ENCODE peak calls at places on chromosomes 5 and 9, in ten cellular contexts. T is DMS153; H is psoas muscle; W is A549; J is ureter; S is central memory CD4-positive, alpha-beta T cell; Y is activated CD4-positive, alpha-beta T cell treated with anti-CD3 and anti-CD28 coated beads, Interleukin-2, amount 50 U/mL, for 48 hours; D is T-helper 2 cell; U is fibroblast of pulmonary artery; R is left ventricle myocardium superior. Q is an unnamed sample.
A peak's percentile ranks its signal among the peaks of the same experiment; 100 is the strongest.

GRCh38 chr5:41246376-41246775 is 33.0 kb upstream of the C6 start:
- DNase-seq in T (no peak), H (no peak), W (peak; percentile 29), J (no peak), S (no peak), Y (no peak), D (no peak), U (peak; percentile 87), R (no peak), Q (no peak)

GRCh38 chr5:138752951-138753793 is at the start of gene CTNNA1:
- DNase-seq in T (no peak), H (peak; percentile 83), W (peak; percentile 77), J (peak; percentile 86), S (peak; percentile 25), Y (peak; percentile 64), D (peak; percentile 29), U (peak; percentile 68), R (peak; percentile 87), Q (peak; percentile 81)

GRCh38 chr9:26856413-26857032 is 36.1 kb downstream of the CAAP1 start:
- DNase-seq in T (peak; percentile 59), H (no peak), W (peak; percentile 77), J (no peak), S (no peak), Y (peak; percentile 7), D (no peak), U (peak; percentile 75), R (no peak), Q (no peak)

GRCh38 chr5:91848453-91848852 is 465.3 kb upstream of the ARRDC3 start:
- DNase-seq in T (no peak), H (no peak), W (peak; percentile 79), J (no peak), S (no peak), Y (no peak), D (no peak), U (peak; percentile 69), R (no peak), Q (no peak)

GRCh38 chr5:139805545-139805944 is 9.9 kb downstream of the PSD2 start:
- DNase-seq in T (no peak), H (no peak), W (no peak), J (no peak), S (no peak), Y (no peak), D (no peak), U (no peak), R (no peak), Q (no peak)

GRCh38 chr9:92247296-92247695 is 46.2 kb downstream of the IARS1 start:
- DNase-seq in T (no peak), H (no peak), W (no peak), J (no peak), S (no peak), Y (no peak), D (no peak), U (peak; percentile 66), R (no peak), Q (no peak)

GRCh38 chr5:3077684-3078083 is 326.2 kb upstream of the IRX2 start:
- DNase-seq in T (no peak), H (no peak), W (no peak), J (no peak), S (no peak), Y (no peak), D (no peak), U (no peak), R (no peak), Q (no peak)

GRCh38 chr5:1652873-1653707 is 129.3 kb upstream of the LPCAT1 start:
- DNase-seq in T (no peak), H (no peak), W (no peak), J (no peak), S (no peak), Y (no peak), D (no peak), U (no peak), R (no peak), Q (peak; percentile 54)

GRCh38 chr9:113654605-113655193 is 191.2 kb downstream of the RGS3 start:
- DNase-seq in T (no peak), H (peak; percentile 72), W (no peak), J (peak; percentile 59), S (no peak), Y (no peak), D (no peak), U (peak; percentile 85), R (peak; percentile 80), Q (no peak)

GRCh38 chr5:82777106-82777505 is 300.1 kb downstream of the TMEM167A start:
- DNase-seq in T (no peak), H (no peak), W (no peak), J (no peak), S (no peak), Y (no peak), D (no peak), U (no peak), R (no peak), Q (no peak)

GRCh38 chr5:102959055-102959454 is 160.9 kb downstream of the GIN1 start:
- DNase-seq in T (no peak), H (no peak), W (peak; percentile 59), J (no peak), S (no peak), Y (no peak), D (no peak), U (peak; percentile 92), R (no peak), Q (no peak)

GRCh38 chr9:38172601-38173000 is 103.6 kb upstream of the SHB start:
- DNase-seq in T (no peak), H (no peak), W (no peak), J (no peak), S (no peak), Y (no peak), D (no peak), U (no peak), R (no peak), Q (no peak)

GRCh38 chr9:9996259-9996658 is 616.5 kb downstream of the PTPRD start:
- DNase-seq in T (no peak), H (no peak), W (no peak), J (no peak), S (no peak), Y (no peak), D (no peak), U (no peak), R (no peak), Q (no peak)

GRCh38 chr9:136695435-136695895 is 8.2 kb upstream of the AGPAT2 start:
- DNase-seq in T (peak; percentile 94), H (no peak), W (peak; percentile 52), J (no peak), S (no peak), Y (no peak), D (no peak), U (no peak), R (peak; percentile 75), Q (no peak)

GRCh38 chr9:128629852-128630545 is 26.6 kb downstream of the DYNC2I2 start:
- DNase-seq in T (no peak), H (no peak), W (no peak), J (no peak), S (no peak), Y (no peak), D (no peak), U (no peak), R (no peak), Q (no peak)

GRCh38 chr5:30937070-30937469 is 256.4 kb upstream of the CDH6 start:
- DNase-seq in T (no peak), H (no peak), W (no peak), J (no peak), S (no peak), Y (no peak), D (no peak), U (no peak), R (no peak), Q (no peak)

GRCh38 chr9:90300901-90301688 is 341.5 kb downstream of the DIRAS2 start:
- DNase-seq in T (peak; percentile 62), H (peak; percentile 35), W (peak; percentile 90), J (peak; percentile 53), S (no peak), Y (no peak), D (no peak), U (peak; percentile 83), R (peak; percentile 32), Q (no peak)

GRCh38 chr5:4233671-4234070 is 638.0 kb downstream of the IRX1 start:
- DNase-seq in T (no peak), H (no peak), W (no peak), J (no peak), S (no peak), Y (no peak), D (no peak), U (no peak), R (no peak), Q (no peak)

GRCh38 chr5:59768204-59769040 is 125.1 kb downstream of the PDE4D start:
- DNase-seq in T (peak; percentile 52), H (peak; percentile 33), W (peak; percentile 90), J (peak; percentile 87), S (no peak), Y (peak; percentile 27), D (no peak), U (peak; percentile 89), R (peak; percentile 57), Q (no peak)

GRCh38 chr9:104780796-104781395 is 17.0 kb downstream of the NIPSNAP3B start:
- DNase-seq in T (no peak), H (no peak), W (peak; percentile 44), J (no peak), S (no peak), Y (no peak), D (no peak), U (peak; percentile 49), R (no peak), Q (no peak)

GRCh38 chr9:135596211-135596610 is 34.7 kb downstream of the PAEP start:
- DNase-seq in T (no peak), H (no peak), W (no peak), J (no peak), S (no peak), Y (no peak), D (no peak), U (peak; percentile 3), R (no peak), Q (no peak)

GRCh38 chr9:127770905-127771569 is 7.4 kb downstream of the SH2D3C start:
- DNase-seq in T (peak; percentile 94), H (peak; percentile 98), W (peak; percentile 98), J (peak; percentile 99), S (peak; percentile 94), Y (peak; percentile 99), D (peak; percentile 92), U (peak; percentile 99), R (peak; percentile 99), Q (peak; percentile 95)

GRCh38 chr5:141883184-141883947 is 5.2 kb upstream of the PCDH1 start:
- DNase-seq in T (no peak), H (peak; percentile 47), W (peak; percentile 19), J (no peak), S (no peak), Y (peak; percentile 41), D (no peak), U (peak; percentile 50), R (peak; percentile 70), Q (no peak)

GRCh38 chr5:83834306-83834705 is 113.7 kb upstream of the HAPLN1 start:
- DNase-seq in T (no peak), H (no peak), W (no peak), J (no peak), S (no peak), Y (no peak), D (no peak), U (no peak), R (no peak), Q (no peak)

GRCh38 chr5:135322271-135322670 is 76.8 kb downstream of the MACROH2A1 start:
- DNase-seq in T (no peak), H (no peak), W (no peak), J (no peak), S (no peak), Y (no peak), D (no peak), U (no peak), R (no peak), Q (no peak)

GRCh38 chr9:19372576-19372975 is 7.5 kb downstream of the RPS6 start:
- DNase-seq in T (no peak), H (no peak), W (no peak), J (no peak), S (no peak), Y (no peak), D (no peak), U (no peak), R (no peak), Q (no peak)

GRCh38 chr9:131420913-131421312 is 27.0 kb downstream of the PRRC2B start:
- DNase-seq in T (no peak), H (no peak), W (peak; percentile 58), J (no peak), S (no peak), Y (no peak), D (no peak), U (peak; percentile 63), R (peak; percentile 22), Q (no peak)

GRCh38 chr5:178323541-178323865 is 90.9 kb upstream of the PHYKPL start:
- DNase-seq in T (no peak), H (no peak), W (no peak), J (no peak), S (no peak), Y (no peak), D (no peak), U (no peak), R (no peak), Q (no peak)

Q was measured in GM12891.